ENCODE peak calls at places on chromosomes 5 and 9, in five cellular contexts. One of them, this sample, is unnamed.
A peak's percentile ranks its signal among the peaks of the same experiment; 100 is the strongest.

GRCh38 chr5:36156619-36157018 is 4.7 kb downstream of the SKP2 start:
- DNase-seq in stimulated activated CD8-positive, alpha-beta memory T cell treated with anti-CD3 and anti-CD28 coated beads, Interleukin-2, amount 100 ng/mL, for 1 hour: no peak
- DNase-seq in memory B cell: no peak
- DNase-seq in stimulated activated CD4-positive, alpha-beta T cell treated with anti-CD3 and anti-CD28 coated beads, Interleukin-1b, Interleukin-23, amount 100 ng/mL, for 24 hours: no peak
- DNase-seq in T follicular helper cell: no peak
- DNase-seq in this sample: no peak

GRCh38 chr5:95712347-95712958 is 18.7 kb upstream of the RHOBTB3 start:
- DNase-seq in stimulated activated CD4-positive, alpha-beta T cell treated with anti-CD3 and anti-CD28 coated beads, Interleukin-1b, Interleukin-23, amount 100 ng/mL, for 24 hours: peak; percentile 41
- DNase-seq in memory B cell: no peak
- DNase-seq in stimulated activated CD8-positive, alpha-beta memory T cell treated with anti-CD3 and anti-CD28 coated beads, Interleukin-2, amount 100 ng/mL, for 1 hour: no peak
- DNase-seq in T follicular helper cell: no peak
- DNase-seq in this sample: no peak

GRCh38 chr9:130258999-130259398 is 6.6 kb upstream of the HMCN2 start:
- DNase-seq in stimulated activated CD4-positive, alpha-beta T cell treated with anti-CD3 and anti-CD28 coated beads, Interleukin-1b, Interleukin-23, amount 100 ng/mL, for 24 hours: no peak
- DNase-seq in memory B cell: no peak
- DNase-seq in stimulated activated CD8-positive, alpha-beta memory T cell treated with anti-CD3 and anti-CD28 coated beads, Interleukin-2, amount 100 ng/mL, for 1 hour: no peak
- DNase-seq in T follicular helper cell: no peak
- DNase-seq in this sample: no peak

GRCh38 chr9:14205463-14205862 is 108.5 kb downstream of the NFIB start:
- DNase-seq in stimulated activated CD8-positive, alpha-beta memory T cell treated with anti-CD3 and anti-CD28 coated beads, Interleukin-2, amount 100 ng/mL, for 1 hour: no peak
- DNase-seq in stimulated activated CD4-positive, alpha-beta T cell treated with anti-CD3 and anti-CD28 coated beads, Interleukin-1b, Interleukin-23, amount 100 ng/mL, for 24 hours: no peak
- DNase-seq in memory B cell: no peak
- DNase-seq in T follicular helper cell: no peak
- DNase-seq in this sample: no peak

GRCh38 chr5:17217421-17218352 is at the start of gene BASP1:
- DNase-seq in memory B cell: peak; percentile 74
- DNase-seq in stimulated activated CD8-positive, alpha-beta memory T cell treated with anti-CD3 and anti-CD28 coated beads, Interleukin-2, amount 100 ng/mL, for 1 hour: no peak
- DNase-seq in T follicular helper cell: peak; percentile 16
- DNase-seq in stimulated activated CD4-positive, alpha-beta T cell treated with anti-CD3 and anti-CD28 coated beads, Interleukin-1b, Interleukin-23, amount 100 ng/mL, for 24 hours: no peak
- DNase-seq in this sample: peak; percentile 1

GRCh38 chr5:174829511-174829864 is 105.1 kb downstream of the MSX2 start:
- DNase-seq in memory B cell: no peak
- DNase-seq in stimulated activated CD4-positive, alpha-beta T cell treated with anti-CD3 and anti-CD28 coated beads, Interleukin-1b, Interleukin-23, amount 100 ng/mL, for 24 hours: no peak
- DNase-seq in T follicular helper cell: no peak
- DNase-seq in stimulated activated CD8-positive, alpha-beta memory T cell treated with anti-CD3 and anti-CD28 coated beads, Interleukin-2, amount 100 ng/mL, for 1 hour: no peak
- DNase-seq in this sample: no peak

GRCh38 chr5:107515521-107515920 is 155.2 kb downstream of the EFNA5 start:
- DNase-seq in stimulated activated CD8-positive, alpha-beta memory T cell treated with anti-CD3 and anti-CD28 coated beads, Interleukin-2, amount 100 ng/mL, for 1 hour: no peak
- DNase-seq in T follicular helper cell: no peak
- DNase-seq in stimulated activated CD4-positive, alpha-beta T cell treated with anti-CD3 and anti-CD28 coated beads, Interleukin-1b, Interleukin-23, amount 100 ng/mL, for 24 hours: no peak
- DNase-seq in memory B cell: no peak
- DNase-seq in this sample: no peak

GRCh38 chr5:14420136-14420808 is 161.3 kb upstream of the OTULINL start:
- DNase-seq in memory B cell: no peak
- DNase-seq in stimulated activated CD8-positive, alpha-beta memory T cell treated with anti-CD3 and anti-CD28 coated beads, Interleukin-2, amount 100 ng/mL, for 1 hour: no peak
- DNase-seq in stimulated activated CD4-positive, alpha-beta T cell treated with anti-CD3 and anti-CD28 coated beads, Interleukin-1b, Interleukin-23, amount 100 ng/mL, for 24 hours: no peak
- DNase-seq in T follicular helper cell: no peak
- DNase-seq in this sample: no peak

GRCh38 chr5:32506251-32506661 is 61.7 kb upstream of the ZFR start:
- DNase-seq in stimulated activated CD8-positive, alpha-beta memory T cell treated with anti-CD3 and anti-CD28 coated beads, Interleukin-2, amount 100 ng/mL, for 1 hour: no peak
- DNase-seq in T follicular helper cell: no peak
- DNase-seq in stimulated activated CD4-positive, alpha-beta T cell treated with anti-CD3 and anti-CD28 coated beads, Interleukin-1b, Interleukin-23, amount 100 ng/mL, for 24 hours: no peak
- DNase-seq in memory B cell: no peak
- DNase-seq in this sample: no peak

GRCh38 chr5:152046361-152046760 is 121.7 kb upstream of the GLRA1 start:
- DNase-seq in stimulated activated CD8-positive, alpha-beta memory T cell treated with anti-CD3 and anti-CD28 coated beads, Interleukin-2, amount 100 ng/mL, for 1 hour: no peak
- DNase-seq in T follicular helper cell: no peak
- DNase-seq in memory B cell: no peak
- DNase-seq in stimulated activated CD4-positive, alpha-beta T cell treated with anti-CD3 and anti-CD28 coated beads, Interleukin-1b, Interleukin-23, amount 100 ng/mL, for 24 hours: no peak
- DNase-seq in this sample: no peak

GRCh38 chr5:92801921-92802320 is 779.1 kb downstream of the NR2F1-AS1 start:
- DNase-seq in T follicular helper cell: no peak
- DNase-seq in stimulated activated CD8-positive, alpha-beta memory T cell treated with anti-CD3 and anti-CD28 coated beads, Interleukin-2, amount 100 ng/mL, for 1 hour: no peak
- DNase-seq in memory B cell: no peak
- DNase-seq in stimulated activated CD4-positive, alpha-beta T cell treated with anti-CD3 and anti-CD28 coated beads, Interleukin-1b, Interleukin-23, amount 100 ng/mL, for 24 hours: no peak
- DNase-seq in this sample: no peak

GRCh38 chr5:84381501-84382362 is 2.9 kb downstream of the EDIL3 start:
- DNase-seq in stimulated activated CD4-positive, alpha-beta T cell treated with anti-CD3 and anti-CD28 coated beads, Interleukin-1b, Interleukin-23, amount 100 ng/mL, for 24 hours: no peak
- DNase-seq in stimulated activated CD8-positive, alpha-beta memory T cell treated with anti-CD3 and anti-CD28 coated beads, Interleukin-2, amount 100 ng/mL, for 1 hour: no peak
- DNase-seq in T follicular helper cell: no peak
- DNase-seq in memory B cell: no peak
- DNase-seq in this sample: no peak

GRCh38 chr9:10366171-10366779 is 246.5 kb downstream of the PTPRD start:
- DNase-seq in stimulated activated CD4-positive, alpha-beta T cell treated with anti-CD3 and anti-CD28 coated beads, Interleukin-1b, Interleukin-23, amount 100 ng/mL, for 24 hours: no peak
- DNase-seq in stimulated activated CD8-positive, alpha-beta memory T cell treated with anti-CD3 and anti-CD28 coated beads, Interleukin-2, amount 100 ng/mL, for 1 hour: no peak
- DNase-seq in memory B cell: no peak
- DNase-seq in T follicular helper cell: no peak
- DNase-seq in this sample: no peak

GRCh38 chr5:68745459-68745858 is 348.4 kb upstream of the SLC30A5 start:
- DNase-seq in T follicular helper cell: no peak
- DNase-seq in memory B cell: no peak
- DNase-seq in stimulated activated CD8-positive, alpha-beta memory T cell treated with anti-CD3 and anti-CD28 coated beads, Interleukin-2, amount 100 ng/mL, for 1 hour: no peak
- DNase-seq in stimulated activated CD4-positive, alpha-beta T cell treated with anti-CD3 and anti-CD28 coated beads, Interleukin-1b, Interleukin-23, amount 100 ng/mL, for 24 hours: no peak
- DNase-seq in this sample: no peak

GRCh38 chr5:159097461-159098284 is 2.0 kb downstream of the EBF1 start:
- DNase-seq in memory B cell: peak; percentile 38
- DNase-seq in T follicular helper cell: no peak
- DNase-seq in stimulated activated CD4-positive, alpha-beta T cell treated with anti-CD3 and anti-CD28 coated beads, Interleukin-1b, Interleukin-23, amount 100 ng/mL, for 24 hours: no peak
- DNase-seq in stimulated activated CD8-positive, alpha-beta memory T cell treated with anti-CD3 and anti-CD28 coated beads, Interleukin-2, amount 100 ng/mL, for 1 hour: no peak
- DNase-seq in this sample: no peak

GRCh38 chr5:57495285-57495684 is 12.7 kb upstream of the ACTBL2 start:
- DNase-seq in stimulated activated CD4-positive, alpha-beta T cell treated with anti-CD3 and anti-CD28 coated beads, Interleukin-1b, Interleukin-23, amount 100 ng/mL, for 24 hours: no peak
- DNase-seq in T follicular helper cell: no peak
- DNase-seq in memory B cell: no peak
- DNase-seq in stimulated activated CD8-positive, alpha-beta memory T cell treated with anti-CD3 and anti-CD28 coated beads, Interleukin-2, amount 100 ng/mL, for 1 hour: no peak
- DNase-seq in this sample: no peak

GRCh38 chr9:109990541-109990940 is 210.5 kb downstream of the PALM2AKAP2 start:
- DNase-seq in stimulated activated CD8-positive, alpha-beta memory T cell treated with anti-CD3 and anti-CD28 coated beads, Interleukin-2, amount 100 ng/mL, for 1 hour: no peak
- DNase-seq in T follicular helper cell: no peak
- DNase-seq in stimulated activated CD4-positive, alpha-beta T cell treated with anti-CD3 and anti-CD28 coated beads, Interleukin-1b, Interleukin-23, amount 100 ng/mL, for 24 hours: no peak
- DNase-seq in memory B cell: no peak
- DNase-seq in this sample: no peak

GRCh38 chr5:91293131-91293530 is 90.0 kb downstream of the ARRDC3 start:
- DNase-seq in memory B cell: no peak
- DNase-seq in stimulated activated CD8-positive, alpha-beta memory T cell treated with anti-CD3 and anti-CD28 coated beads, Interleukin-2, amount 100 ng/mL, for 1 hour: no peak
- DNase-seq in stimulated activated CD4-positive, alpha-beta T cell treated with anti-CD3 and anti-CD28 coated beads, Interleukin-1b, Interleukin-23, amount 100 ng/mL, for 24 hours: no peak
- DNase-seq in T follicular helper cell: no peak
- DNase-seq in this sample: no peak

GRCh38 chr9:36053971-36054370 is 17.3 kb downstream of the RECK start:
- DNase-seq in stimulated activated CD8-positive, alpha-beta memory T cell treated with anti-CD3 and anti-CD28 coated beads, Interleukin-2, amount 100 ng/mL, for 1 hour: no peak
- DNase-seq in T follicular helper cell: no peak
- DNase-seq in memory B cell: no peak
- DNase-seq in stimulated activated CD4-positive, alpha-beta T cell treated with anti-CD3 and anti-CD28 coated beads, Interleukin-1b, Interleukin-23, amount 100 ng/mL, for 24 hours: no peak
- DNase-seq in this sample: no peak

GRCh38 chr9:110541950-110542349 is 37.6 kb downstream of the SVEP1 start:
- DNase-seq in stimulated activated CD8-positive, alpha-beta memory T cell treated with anti-CD3 and anti-CD28 coated beads, Interleukin-2, amount 100 ng/mL, for 1 hour: no peak
- DNase-seq in stimulated activated CD4-positive, alpha-beta T cell treated with anti-CD3 and anti-CD28 coated beads, Interleukin-1b, Interleukin-23, amount 100 ng/mL, for 24 hours: no peak
- DNase-seq in memory B cell: no peak
- DNase-seq in T follicular helper cell: no peak
- DNase-seq in this sample: no peak

This sample was measured in T-helper 9 cell.